ENCODE peak calls at places on chromosomes 3 and 15, in four cellular contexts. One of them, this sample, is unnamed.

GRCh38 chr3:20145874-20146273 is 40.1 kb downstream of the SGO1 start:
- DNase-seq in HFFc6: no peak
- DNase-seq in PC-3: no peak
- DNase-seq in colonic mucosa: no peak
- DNase-seq in this sample: no peak

GRCh38 chr15:85005319-85005718 is 23.7 kb downstream of the PDE8A start:
- DNase-seq in colonic mucosa: no peak
- DNase-seq in PC-3: no peak
- DNase-seq in HFFc6: no peak
- DNase-seq in this sample: no peak

GRCh38 chr15:31302029-31302657 is 24.5 kb upstream of the KLF13 start:
- DNase-seq in colonic mucosa: no peak
- DNase-seq in PC-3: no peak
- DNase-seq in HFFc6: no peak
- DNase-seq in this sample: peak

GRCh38 chr3:43178891-43179366 is 73.0 kb upstream of the POMGNT2 start:
- DNase-seq in HFFc6: peak
- DNase-seq in colonic mucosa: peak
- DNase-seq in PC-3: peak
- DNase-seq in this sample: no peak

GRCh38 chr3:42549131-42549530 is 32.6 kb downstream of the SEC22C start:
- DNase-seq in HFFc6: no peak
- DNase-seq in colonic mucosa: no peak
- DNase-seq in PC-3: no peak
- DNase-seq in this sample: no peak

GRCh38 chr15:80912673-80913072 is 76.9 kb downstream of the MESD start:
- DNase-seq in PC-3: no peak
- DNase-seq in colonic mucosa: no peak
- DNase-seq in HFFc6: no peak
- DNase-seq in this sample: no peak

GRCh38 chr15:64187396-64188191 is 24.8 kb upstream of the PPIB start:
- DNase-seq in HFFc6: no peak
- DNase-seq in PC-3: peak
- DNase-seq in colonic mucosa: no peak
- DNase-seq in this sample: no peak

GRCh38 chr3:48563382-48563918 is at the start of gene UCN2:
- DNase-seq in colonic mucosa: no peak
- DNase-seq in HFFc6: peak
- DNase-seq in PC-3: no peak
- DNase-seq in this sample: no peak

GRCh38 chr3:99760602-99761001 is 57.1 kb upstream of the CMSS1 start:
- DNase-seq in PC-3: no peak
- DNase-seq in HFFc6: no peak
- DNase-seq in colonic mucosa: no peak
- DNase-seq in this sample: no peak

GRCh38 chr3:191775451-191776233 is 314.7 kb downstream of the PYDC2 start:
- DNase-seq in colonic mucosa: no peak
- DNase-seq in PC-3: peak
- DNase-seq in HFFc6: peak
- DNase-seq in this sample: no peak

GRCh38 chr3:142027295-142027694 is 122.0 kb downstream of the TFDP2 start:
- DNase-seq in HFFc6: no peak
- DNase-seq in PC-3: no peak
- DNase-seq in colonic mucosa: no peak
- DNase-seq in this sample: no peak

GRCh38 chr3:189270248-189270832 is 98.6 kb downstream of the TPRG1 start:
- DNase-seq in PC-3: peak
- DNase-seq in HFFc6: peak
- DNase-seq in colonic mucosa: peak
- DNase-seq in this sample: no peak

GRCh38 chr15:80563372-80563997 is 131.6 kb upstream of the ABHD17C start:
- DNase-seq in HFFc6: no peak
- DNase-seq in colonic mucosa: no peak
- DNase-seq in PC-3: no peak
- DNase-seq in this sample: no peak

GRCh38 chr15:92921215-92922131 is 21.3 kb downstream of the CHD2 start:
- DNase-seq in PC-3: peak
- DNase-seq in HFFc6: peak
- DNase-seq in colonic mucosa: no peak
- DNase-seq in this sample: no peak

GRCh38 chr15:56146756-56147155 is 96.9 kb downstream of the RFX7 start:
- DNase-seq in colonic mucosa: no peak
- DNase-seq in HFFc6: no peak
- DNase-seq in PC-3: no peak
- DNase-seq in this sample: no peak

GRCh38 chr3:158702815-158703481 is 29.3 kb downstream of the RARRES1 start:
- DNase-seq in colonic mucosa: no peak
- DNase-seq in HFFc6: peak
- DNase-seq in PC-3: peak
- DNase-seq in this sample: no peak

GRCh38 chr3:94627689-94628088 is 564.8 kb downstream of the NSUN3 start:
- DNase-seq in HFFc6: no peak
- DNase-seq in PC-3: no peak
- DNase-seq in colonic mucosa: no peak
- DNase-seq in this sample: no peak

GRCh38 chr3:152120606-152121291 is 148.0 kb upstream of the MBNL1 start:
- DNase-seq in colonic mucosa: no peak
- DNase-seq in HFFc6: no peak
- DNase-seq in PC-3: no peak
- DNase-seq in this sample: no peak

GRCh38 chr15:52551762-52552161 is 17.1 kb downstream of the ARPP19 start:
- DNase-seq in PC-3: no peak
- DNase-seq in colonic mucosa: no peak
- DNase-seq in HFFc6: no peak
- DNase-seq in this sample: no peak

GRCh38 chr15:33994005-33994615 is 25.8 kb downstream of the CHRM5 start:
- DNase-seq in PC-3: peak
- DNase-seq in colonic mucosa: no peak
- DNase-seq in HFFc6: peak
- DNase-seq in this sample: no peak

GRCh38 chr3:8413337-8413926 is 88.2 kb upstream of the LMCD1 start:
- DNase-seq in HFFc6: no peak
- DNase-seq in PC-3: no peak
- DNase-seq in colonic mucosa: no peak
- DNase-seq in this sample: no peak

GRCh38 chr3:100023150-100023549 is 91.2 kb downstream of the FILIP1L start:
- DNase-seq in HFFc6: peak
- DNase-seq in PC-3: peak
- DNase-seq in colonic mucosa: no peak
- DNase-seq in this sample: no peak

GRCh38 chr15:34239151-34239761 is 14.4 kb downstream of the EMC4 start:
- DNase-seq in colonic mucosa: no peak
- DNase-seq in PC-3: peak
- DNase-seq in HFFc6: peak
- DNase-seq in this sample: no peak

GRCh38 chr15:50945725-50946124 is 37.2 kb downstream of the AP4E1 start:
- DNase-seq in HFFc6: no peak
- DNase-seq in PC-3: peak
- DNase-seq in colonic mucosa: no peak
- DNase-seq in this sample: no peak

GRCh38 chr15:100123611-100124010 is 218.2 kb downstream of the ADAMTS17 start:
- DNase-seq in colonic mucosa: no peak
- DNase-seq in HFFc6: no peak
- DNase-seq in PC-3: peak
- DNase-seq in this sample: no peak

GRCh38 chr3:23254875-23255274 is 51.7 kb downstream of the UBE2E2 start:
- DNase-seq in HFFc6: no peak
- DNase-seq in colonic mucosa: no peak
- DNase-seq in PC-3: no peak
- DNase-seq in this sample: no peak

GRCh38 chr3:151733613-151734012 is at the start of gene AADACL2:
- DNase-seq in colonic mucosa: no peak
- DNase-seq in HFFc6: no peak
- DNase-seq in PC-3: no peak
- DNase-seq in this sample: no peak

GRCh38 chr3:71785594-71786472 is 885 bp upstream of the PROK2 start:
- DNase-seq in colonic mucosa: no peak
- DNase-seq in PC-3: no peak
- DNase-seq in HFFc6: no peak
- DNase-seq in this sample: no peak

GRCh38 chr3:39420537-39420936 is 14.0 kb downstream of the RPSA start:
- DNase-seq in PC-3: no peak
- DNase-seq in colonic mucosa: no peak
- DNase-seq in HFFc6: no peak
- DNase-seq in this sample: no peak

GRCh38 chr15:70376929-70377691 is 279.4 kb upstream of the TLE3 start:
- DNase-seq in HFFc6: peak
- DNase-seq in PC-3: no peak
- DNase-seq in colonic mucosa: no peak
- DNase-seq in this sample: peak

GRCh38 chr3:39433642-39434041 is 27.1 kb downstream of the RPSA start:
- DNase-seq in colonic mucosa: no peak
- DNase-seq in HFFc6: peak
- DNase-seq in PC-3: peak
- DNase-seq in this sample: no peak

GRCh38 chr15:68806220-68807105 is 14.2 kb downstream of the ANP32A start:
- DNase-seq in PC-3: no peak
- DNase-seq in colonic mucosa: no peak
- DNase-seq in HFFc6: no peak
- DNase-seq in this sample: no peak

DNA sequence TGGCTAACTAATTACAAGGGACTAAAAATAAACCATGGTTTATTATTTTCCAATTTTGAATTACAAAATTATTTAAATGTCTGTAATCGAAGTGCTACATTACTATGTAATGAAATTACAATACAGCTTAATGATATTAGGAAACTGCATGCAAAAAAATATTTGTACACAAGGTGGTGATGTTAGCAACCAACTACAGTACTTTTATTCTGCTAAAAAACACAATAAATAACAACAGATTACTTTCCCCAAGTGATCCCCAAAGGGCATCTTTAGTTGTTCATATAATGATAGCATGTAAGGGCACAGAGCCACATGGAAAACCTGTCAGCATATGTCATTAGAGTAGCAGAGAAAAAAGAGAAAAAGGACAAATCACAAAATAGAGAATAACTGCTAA is 147.5 kb upstream of the SOX2 start:
- DNase-seq in HFFc6: no peak
- DNase-seq in colonic mucosa: no peak
- DNase-seq in PC-3: no peak
- DNase-seq in this sample: no peak
- TF ChIP-seq CTCF in HFFc6: no peak
- TF ChIP-seq CTCF in colonic mucosa: no peak
- TF ChIP-seq CTCF in PC-3: peak
- TF ChIP-seq CTCF in this sample: no peak

GRCh38 chr15:41495736-41496599 is 2.3 kb downstream of the ITPKA start:
- DNase-seq in colonic mucosa: peak
- DNase-seq in PC-3: no peak
- DNase-seq in HFFc6: no peak
- DNase-seq in this sample: no peak

GRCh38 chr15:41493205-41493901 is at the start of gene ITPKA:
- DNase-seq in HFFc6: peak
- DNase-seq in colonic mucosa: peak
- DNase-seq in PC-3: peak
- DNase-seq in this sample: peak

GRCh38 chr15:41494190-41494921 is 682 bp downstream of the ITPKA start:
- DNase-seq in HFFc6: no peak
- DNase-seq in colonic mucosa: peak
- DNase-seq in PC-3: peak
- DNase-seq in this sample: peak

GRCh38 chr15:41493902-41494189 is 172 bp downstream of the ITPKA start:
- DNase-seq in PC-3: no peak
- DNase-seq in colonic mucosa: no peak
- DNase-seq in HFFc6: no peak
- DNase-seq in this sample: no peak

GRCh38 chr15:41494922-41495735 is 1.5 kb downstream of the ITPKA start:
- DNase-seq in PC-3: no peak
- DNase-seq in colonic mucosa: peak
- DNase-seq in HFFc6: no peak
- DNase-seq in this sample: peak
- TF ChIP-seq CTCF in PC-3: no peak
- TF ChIP-seq CTCF in colonic mucosa: no peak
- TF ChIP-seq CTCF in HFFc6: no peak
- TF ChIP-seq CTCF in this sample: no peak

DNA sequence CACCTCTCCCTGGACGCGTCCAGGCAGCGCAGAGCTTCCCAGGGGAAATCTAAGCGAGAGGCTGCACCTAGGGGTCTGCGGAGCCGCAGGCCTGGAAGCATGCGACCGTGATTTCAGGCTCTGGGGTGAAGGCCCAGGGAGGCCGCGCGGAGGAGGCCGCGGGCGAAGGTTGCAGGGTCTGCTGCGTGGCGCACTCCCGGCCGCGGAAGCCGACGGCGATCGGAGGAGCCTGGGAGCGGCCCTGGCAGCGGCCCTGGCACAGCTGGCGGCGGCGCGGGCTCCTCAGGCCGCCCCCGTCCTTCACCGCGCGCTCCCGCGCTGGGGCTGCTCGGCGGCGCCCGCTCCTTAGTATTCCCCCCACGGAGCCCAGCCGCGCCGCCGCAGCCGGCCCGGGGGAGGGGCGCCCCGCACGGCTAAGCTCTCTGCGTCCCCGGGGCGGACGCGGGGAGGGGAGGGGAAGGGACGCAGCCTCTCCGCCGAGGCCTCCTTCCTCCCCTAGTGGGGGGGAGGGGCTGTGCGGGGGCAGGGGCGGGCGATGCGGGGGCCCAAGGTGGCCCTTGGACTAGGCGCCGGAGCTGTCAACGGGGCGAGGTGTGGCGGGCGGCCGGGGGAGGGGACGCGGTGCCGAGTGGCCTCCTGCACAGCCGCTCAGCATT is 21.9 kb downstream of the EPHB3 start:
- DNase-seq in PC-3: no peak
- DNase-seq in colonic mucosa: no peak
- DNase-seq in HFFc6: no peak
- DNase-seq in this sample: no peak
- TF ChIP-seq CTCF in PC-3: no peak
- TF ChIP-seq CTCF in colonic mucosa: no peak
- TF ChIP-seq CTCF in HFFc6: no peak
- TF ChIP-seq CTCF in this sample: no peak

GRCh38 chr3:13111173-13111873 is 38.1 kb upstream of the IQSEC1 start:
- DNase-seq in HFFc6: no peak
- DNase-seq in colonic mucosa: peak
- DNase-seq in PC-3: peak
- DNase-seq in this sample: no peak

GRCh38 chr3:13109516-13109915 is 36.3 kb upstream of the IQSEC1 start:
- DNase-seq in HFFc6: no peak
- DNase-seq in PC-3: no peak
- DNase-seq in colonic mucosa: no peak
- DNase-seq in this sample: no peak

GRCh38 chr3:13111874-13112520 is 38.8 kb upstream of the IQSEC1 start:
- DNase-seq in PC-3: peak
- DNase-seq in colonic mucosa: peak
- DNase-seq in HFFc6: no peak
- DNase-seq in this sample: no peak

GRCh38 chr3:13108861-13109260 is 35.6 kb upstream of the IQSEC1 start:
- DNase-seq in colonic mucosa: no peak
- DNase-seq in PC-3: no peak
- DNase-seq in HFFc6: no peak
- DNase-seq in this sample: no peak

DNA sequence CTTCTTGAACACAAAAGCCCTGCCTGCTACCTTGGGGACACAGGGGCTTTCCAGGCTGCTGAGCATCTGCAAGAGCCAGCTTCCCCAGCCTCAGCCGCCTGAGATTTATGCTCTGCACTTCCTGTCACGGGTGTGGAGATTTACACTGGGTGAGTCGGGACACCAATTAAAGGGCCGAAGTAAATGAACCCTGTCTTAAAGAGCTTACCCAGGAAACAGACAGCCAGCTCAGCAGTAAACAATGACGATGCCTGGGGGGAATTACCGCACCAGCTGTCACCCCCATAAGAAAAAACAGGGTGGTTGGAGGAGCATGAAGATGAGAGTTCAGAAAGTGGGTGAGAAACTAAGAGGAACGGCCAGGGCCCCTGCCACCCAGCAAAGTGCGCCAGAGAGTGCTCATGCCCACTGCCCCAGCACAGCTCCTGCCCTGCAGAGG is 37.5 kb upstream of the IQSEC1 start:
- DNase-seq in PC-3: peak
- DNase-seq in colonic mucosa: peak
- DNase-seq in HFFc6: peak
- DNase-seq in this sample: no peak
- TF ChIP-seq CTCF in PC-3: no peak
- TF ChIP-seq CTCF in colonic mucosa: no peak
- TF ChIP-seq CTCF in HFFc6: no peak
- TF ChIP-seq CTCF in this sample: no peak